ENCODE peak calls at places on chromosomes 11 and 22, in seven cellular contexts. One of them, this sample, is unnamed.

GRCh38 chr22:30702856-30703255 is 8.2 kb downstream of the OSBP2 start:
- DNase-seq in stomach: no peak
- DNase-seq in choroid plexus epithelial cell: no peak
- DNase-seq in AG04450: no peak
- DNase-seq in HFFc6: no peak
- DNase-seq in spleen: no peak
- DNase-seq in fibroblast of pulmonary artery: no peak
- DNase-seq in this sample: no peak

GRCh38 chr11:47533690-47534135 is 19.2 kb downstream of the CELF1 start:
- DNase-seq in stomach: no peak
- DNase-seq in choroid plexus epithelial cell: peak
- DNase-seq in AG04450: no peak
- DNase-seq in HFFc6: peak
- DNase-seq in spleen: no peak
- DNase-seq in fibroblast of pulmonary artery: peak
- DNase-seq in this sample: no peak

GRCh38 chr11:76770642-76771445 is 12.3 kb upstream of the TSKU start:
- DNase-seq in stomach: peak
- DNase-seq in choroid plexus epithelial cell: peak
- DNase-seq in AG04450: peak
- DNase-seq in HFFc6: peak
- DNase-seq in spleen: peak
- DNase-seq in fibroblast of pulmonary artery: peak
- DNase-seq in this sample: peak

GRCh38 chr11:12007769-12008737 is at the start of gene DKK3:
- DNase-seq in stomach: no peak
- DNase-seq in choroid plexus epithelial cell: no peak
- DNase-seq in AG04450: no peak
- DNase-seq in HFFc6: peak
- DNase-seq in spleen: no peak
- DNase-seq in fibroblast of pulmonary artery: peak
- DNase-seq in this sample: no peak

GRCh38 chr11:7871056-7871455 is 60.0 kb downstream of the OR10A6 start:
- DNase-seq in stomach: no peak
- DNase-seq in choroid plexus epithelial cell: peak
- DNase-seq in AG04450: no peak
- DNase-seq in HFFc6: peak
- DNase-seq in spleen: no peak
- DNase-seq in fibroblast of pulmonary artery: peak
- DNase-seq in this sample: no peak

GRCh38 chr22:50683994-50684371 is 11.4 kb downstream of the SHANK3 start:
- DNase-seq in stomach: peak
- DNase-seq in choroid plexus epithelial cell: no peak
- DNase-seq in AG04450: no peak
- DNase-seq in HFFc6: no peak
- DNase-seq in spleen: peak
- DNase-seq in fibroblast of pulmonary artery: no peak
- DNase-seq in this sample: no peak

GRCh38 chr11:86047275-86047991 is 21.5 kb downstream of the PICALM start:
- DNase-seq in stomach: no peak
- DNase-seq in choroid plexus epithelial cell: peak
- DNase-seq in AG04450: no peak
- DNase-seq in HFFc6: peak
- DNase-seq in spleen: no peak
- DNase-seq in fibroblast of pulmonary artery: peak
- DNase-seq in this sample: peak

GRCh38 chr11:33778682-33779081 is 4.4 kb upstream of the FBXO3 start:
- DNase-seq in stomach: no peak
- DNase-seq in choroid plexus epithelial cell: peak
- DNase-seq in AG04450: peak
- DNase-seq in HFFc6: peak
- DNase-seq in spleen: no peak
- DNase-seq in fibroblast of pulmonary artery: peak
- DNase-seq in this sample: no peak

GRCh38 chr11:67522844-67523555 is at the start of gene CABP2:
- DNase-seq in stomach: no peak
- DNase-seq in choroid plexus epithelial cell: no peak
- DNase-seq in AG04450: no peak
- DNase-seq in HFFc6: no peak
- DNase-seq in spleen: no peak
- DNase-seq in fibroblast of pulmonary artery: no peak
- DNase-seq in this sample: no peak

GRCh38 chr11:115665345-115665901 is 161.2 kb upstream of the CADM1 start:
- DNase-seq in stomach: no peak
- DNase-seq in choroid plexus epithelial cell: no peak
- DNase-seq in AG04450: no peak
- DNase-seq in HFFc6: no peak
- DNase-seq in spleen: no peak
- DNase-seq in fibroblast of pulmonary artery: no peak
- DNase-seq in this sample: no peak

GRCh38 chr11:125468852-125469251 is 27.2 kb downstream of the FEZ1 start:
- DNase-seq in stomach: no peak
- DNase-seq in choroid plexus epithelial cell: no peak
- DNase-seq in AG04450: no peak
- DNase-seq in HFFc6: no peak
- DNase-seq in spleen: no peak
- DNase-seq in fibroblast of pulmonary artery: no peak
- DNase-seq in this sample: no peak

GRCh38 chr11:279966-280761 is 2.0 kb downstream of the NLRP6 start:
- DNase-seq in stomach: no peak
- DNase-seq in choroid plexus epithelial cell: peak
- DNase-seq in AG04450: no peak
- DNase-seq in HFFc6: no peak
- DNase-seq in spleen: peak
- DNase-seq in fibroblast of pulmonary artery: peak
- DNase-seq in this sample: no peak

GRCh38 chr11:9852465-9852864 is 188.6 kb downstream of the SWAP70 start:
- DNase-seq in stomach: no peak
- DNase-seq in choroid plexus epithelial cell: peak
- DNase-seq in AG04450: no peak
- DNase-seq in HFFc6: no peak
- DNase-seq in spleen: no peak
- DNase-seq in fibroblast of pulmonary artery: peak
- DNase-seq in this sample: no peak

GRCh38 chr11:62902932-62903331 is 18.2 kb downstream of the CHRM1 start:
- DNase-seq in stomach: no peak
- DNase-seq in choroid plexus epithelial cell: peak
- DNase-seq in AG04450: no peak
- DNase-seq in HFFc6: no peak
- DNase-seq in spleen: no peak
- DNase-seq in fibroblast of pulmonary artery: no peak
- DNase-seq in this sample: no peak

GRCh38 chr11:36577859-36578258 is 10.1 kb downstream of the RAG1 start:
- DNase-seq in stomach: no peak
- DNase-seq in choroid plexus epithelial cell: no peak
- DNase-seq in AG04450: no peak
- DNase-seq in HFFc6: peak
- DNase-seq in spleen: no peak
- DNase-seq in fibroblast of pulmonary artery: peak
- DNase-seq in this sample: no peak

GRCh38 chr11:12087075-12087775 is 23.2 kb upstream of the MICAL2 start:
- DNase-seq in stomach: no peak
- DNase-seq in choroid plexus epithelial cell: peak
- DNase-seq in AG04450: no peak
- DNase-seq in HFFc6: peak
- DNase-seq in spleen: peak
- DNase-seq in fibroblast of pulmonary artery: peak
- DNase-seq in this sample: no peak

GRCh38 chr11:93753241-93753640 is 11.8 kb downstream of the C11orf54 start:
- DNase-seq in stomach: no peak
- DNase-seq in choroid plexus epithelial cell: no peak
- DNase-seq in AG04450: no peak
- DNase-seq in HFFc6: no peak
- DNase-seq in spleen: no peak
- DNase-seq in fibroblast of pulmonary artery: no peak
- DNase-seq in this sample: no peak

GRCh38 chr11:128472128-128473110 is 114.9 kb downstream of the ETS1 start:
- DNase-seq in stomach: no peak
- DNase-seq in choroid plexus epithelial cell: peak
- DNase-seq in AG04450: no peak
- DNase-seq in HFFc6: peak
- DNase-seq in spleen: no peak
- DNase-seq in fibroblast of pulmonary artery: peak
- DNase-seq in this sample: no peak

GRCh38 chr11:128476729-128477128 is 110.6 kb downstream of the ETS1 start:
- DNase-seq in stomach: no peak
- DNase-seq in choroid plexus epithelial cell: peak
- DNase-seq in AG04450: no peak
- DNase-seq in HFFc6: no peak
- DNase-seq in spleen: no peak
- DNase-seq in fibroblast of pulmonary artery: peak
- DNase-seq in this sample: no peak

GRCh38 chr11:128473631-128474030 is 113.7 kb downstream of the ETS1 start:
- DNase-seq in stomach: no peak
- DNase-seq in choroid plexus epithelial cell: no peak
- DNase-seq in AG04450: no peak
- DNase-seq in HFFc6: no peak
- DNase-seq in spleen: no peak
- DNase-seq in fibroblast of pulmonary artery: no peak
- DNase-seq in this sample: no peak

GRCh38 chr11:128476031-128476430 is 111.3 kb downstream of the ETS1 start:
- DNase-seq in stomach: no peak
- DNase-seq in choroid plexus epithelial cell: no peak
- DNase-seq in AG04450: no peak
- DNase-seq in HFFc6: no peak
- DNase-seq in spleen: no peak
- DNase-seq in fibroblast of pulmonary artery: no peak
- DNase-seq in this sample: no peak

DNA sequence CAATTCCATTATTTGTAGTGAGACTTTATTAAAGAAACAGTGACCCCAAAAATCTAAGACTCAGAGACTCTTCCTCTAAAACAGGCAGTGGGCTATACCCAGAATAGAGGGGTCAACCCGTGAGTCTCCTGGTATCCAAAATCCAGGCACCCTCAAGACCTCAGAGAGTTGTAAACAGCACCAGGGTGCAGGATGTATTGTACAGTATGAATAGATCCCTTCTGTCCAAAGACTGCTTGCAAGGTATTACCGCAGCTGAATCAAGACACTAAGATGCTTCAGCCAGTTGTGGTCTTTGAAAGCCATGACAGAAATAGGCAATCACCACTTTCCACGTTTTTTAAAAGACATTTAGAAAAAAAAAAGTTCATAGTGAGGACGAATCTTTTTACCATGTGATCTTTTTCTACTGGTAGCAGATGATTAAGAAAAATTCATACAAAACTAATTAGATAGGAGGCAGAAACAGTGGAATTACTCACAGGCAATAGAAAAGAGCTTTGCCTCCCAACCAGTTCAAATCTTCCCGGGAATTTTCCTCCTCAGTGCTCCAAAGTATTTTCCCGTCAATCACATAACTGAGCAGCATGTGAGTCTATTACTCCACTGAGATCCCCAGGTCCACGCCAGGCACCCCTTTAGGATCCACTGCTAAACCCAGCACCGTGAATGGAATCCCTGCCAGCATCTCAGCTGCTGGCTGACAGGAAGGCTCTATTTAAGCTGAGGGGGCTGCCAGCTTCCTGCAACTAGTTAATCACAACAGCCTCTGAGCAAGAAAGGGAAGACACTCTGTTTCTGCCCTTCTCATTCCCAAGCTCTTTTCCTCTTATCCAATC is 113.1 kb downstream of the ETS1 start:
- DNase-seq in stomach: no peak
- DNase-seq in choroid plexus epithelial cell: no peak
- DNase-seq in AG04450: no peak
- DNase-seq in HFFc6: no peak
- DNase-seq in spleen: no peak
- DNase-seq in fibroblast of pulmonary artery: no peak
- DNase-seq in this sample: no peak
- TF ChIP-seq CTCF in stomach: no peak
- TF ChIP-seq CTCF in choroid plexus epithelial cell: no peak
- TF ChIP-seq CTCF in AG04450: no peak
- TF ChIP-seq CTCF in HFFc6: no peak
- TF ChIP-seq CTCF in spleen: no peak
- TF ChIP-seq CTCF in fibroblast of pulmonary artery: no peak
- TF ChIP-seq CTCF in this sample: no peak

DNA sequence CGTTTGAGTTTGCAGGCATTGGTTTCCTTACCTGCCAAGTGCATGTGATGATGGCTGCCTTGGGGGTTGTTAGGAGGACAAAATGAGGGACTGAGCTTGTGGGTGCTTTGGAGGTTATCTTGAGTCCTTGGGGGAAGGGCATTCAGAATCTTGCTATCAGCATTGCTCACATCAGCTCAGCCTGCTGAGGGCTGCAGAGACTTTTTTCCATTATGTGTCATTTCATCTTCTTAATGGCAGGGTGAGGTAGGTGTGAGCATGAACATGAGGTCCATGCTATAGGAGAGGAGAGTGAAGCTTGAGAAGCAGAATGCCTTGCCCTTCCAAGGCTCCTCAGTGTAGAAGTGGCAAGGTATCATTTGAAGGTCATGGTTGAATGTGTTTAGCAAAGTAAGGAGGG is 112.3 kb downstream of the MIAT start:
- DNase-seq in stomach: no peak
- DNase-seq in choroid plexus epithelial cell: no peak
- DNase-seq in AG04450: no peak
- DNase-seq in HFFc6: no peak
- DNase-seq in spleen: no peak
- DNase-seq in fibroblast of pulmonary artery: no peak
- DNase-seq in this sample: no peak
- TF ChIP-seq CTCF in stomach: no peak
- TF ChIP-seq CTCF in choroid plexus epithelial cell: no peak
- TF ChIP-seq CTCF in AG04450: no peak
- TF ChIP-seq CTCF in HFFc6: no peak
- TF ChIP-seq CTCF in spleen: no peak
- TF ChIP-seq CTCF in fibroblast of pulmonary artery: no peak
- TF ChIP-seq CTCF in this sample: no peak

GRCh38 chr22:17638432-17639237 is at the start of gene BCL2L13:
- DNase-seq in stomach: peak
- DNase-seq in choroid plexus epithelial cell: peak
- DNase-seq in AG04450: peak
- DNase-seq in HFFc6: peak
- DNase-seq in spleen: peak
- DNase-seq in fibroblast of pulmonary artery: peak
- DNase-seq in this sample: peak
- TF ChIP-seq CTCF in stomach: no peak
- TF ChIP-seq CTCF in choroid plexus epithelial cell: no peak
- TF ChIP-seq CTCF in AG04450: no peak
- TF ChIP-seq CTCF in HFFc6: peak
- TF ChIP-seq CTCF in spleen: no peak
- TF ChIP-seq CTCF in fibroblast of pulmonary artery: no peak
- TF ChIP-seq CTCF in this sample: no peak

DNA sequence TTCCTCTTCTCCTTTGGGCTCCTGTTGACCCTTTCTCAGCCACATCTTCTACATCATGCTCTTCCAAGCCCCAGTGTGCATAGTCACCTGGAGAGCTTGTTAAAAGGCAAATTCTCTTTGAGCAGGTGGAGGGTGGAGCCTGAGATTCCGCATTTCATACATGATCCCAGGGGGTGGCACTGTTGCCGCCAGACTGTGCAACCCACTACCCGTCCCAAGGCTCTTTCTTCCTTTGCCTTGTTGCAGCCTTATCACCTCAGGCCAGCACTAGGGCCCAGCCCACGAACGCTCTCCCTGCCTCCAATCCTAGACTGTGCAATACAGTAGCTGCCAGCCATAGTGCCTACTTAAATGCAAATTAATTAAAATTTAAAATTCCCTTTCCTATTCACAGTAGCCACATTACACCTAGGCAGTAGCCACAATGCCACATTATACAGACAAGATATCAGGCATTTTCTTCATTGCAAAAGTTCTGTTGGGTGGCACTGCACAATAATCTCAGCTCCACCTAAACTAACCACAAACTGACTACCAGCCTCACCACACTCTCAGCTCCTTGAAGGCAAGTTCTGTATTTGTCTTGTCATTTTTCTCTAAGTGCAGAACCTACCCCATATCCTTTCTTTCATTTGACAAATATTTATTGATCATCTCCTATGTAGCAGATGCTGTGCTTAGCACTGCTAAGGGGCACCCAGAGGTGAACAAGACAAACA is 4.6 kb upstream of the KCNJ5 start:
- DNase-seq in stomach: peak
- DNase-seq in choroid plexus epithelial cell: peak
- DNase-seq in AG04450: no peak
- DNase-seq in HFFc6: no peak
- DNase-seq in spleen: no peak
- DNase-seq in fibroblast of pulmonary artery: no peak
- DNase-seq in this sample: no peak
- TF ChIP-seq CTCF in stomach: no peak
- TF ChIP-seq CTCF in choroid plexus epithelial cell: peak
- TF ChIP-seq CTCF in AG04450: peak
- TF ChIP-seq CTCF in HFFc6: peak
- TF ChIP-seq CTCF in spleen: no peak
- TF ChIP-seq CTCF in fibroblast of pulmonary artery: peak
- TF ChIP-seq CTCF in this sample: peak

This sample was measured in kidney epithelial cell.